ENCODE peak calls at places on chromosomes 11 and 22, in eight cellular contexts. One of them, this sample, is unnamed.
A peak's percentile ranks its signal among the peaks of the same experiment; 100 is the strongest.

GRCh38 chr11:76329983-76330382 is 50.9 kb downstream of the THAP12 start:
- DNase-seq in HS-5: no peak
- DNase-seq in mucosa of gallbladder: no peak
- DNase-seq in activated CD4-positive, alpha-beta T cell treated with anti-CD3 and anti-CD28 coated beads, Interleukin-2, amount 50 U/mL, for 4 hours: no peak
- DNase-seq in cardiac fibroblast: no peak
- DNase-seq in activated T-cell treated with anti-CD3 and anti-CD28 coated beads for 1 hour: no peak
- DNase-seq in activated B cell treated with CpG ODN at 0.5 μM for 24 hours: no peak
- DNase-seq in activated CD8-positive, alpha-beta T cell treated with anti-CD3 and anti-CD28 coated beads for 36 hours: no peak
- DNase-seq in this sample: no peak

GRCh38 chr11:69530278-69531070 is 49.0 kb downstream of the LINC01488 start:
- DNase-seq in mucosa of gallbladder: no peak
- DNase-seq in HS-5: no peak
- DNase-seq in cardiac fibroblast: no peak
- DNase-seq in activated T-cell treated with anti-CD3 and anti-CD28 coated beads for 1 hour: no peak
- DNase-seq in activated B cell treated with CpG ODN at 0.5 μM for 24 hours: no peak
- DNase-seq in activated CD8-positive, alpha-beta T cell treated with anti-CD3 and anti-CD28 coated beads for 36 hours: no peak
- DNase-seq in activated CD4-positive, alpha-beta T cell treated with anti-CD3 and anti-CD28 coated beads, Interleukin-2, amount 50 U/mL, for 4 hours: no peak
- DNase-seq in this sample: no peak

GRCh38 chr22:44455151-44455962 is 42.7 kb downstream of the RTL6 start:
- DNase-seq in HS-5: no peak
- DNase-seq in cardiac fibroblast: no peak
- DNase-seq in mucosa of gallbladder: no peak
- DNase-seq in activated CD4-positive, alpha-beta T cell treated with anti-CD3 and anti-CD28 coated beads, Interleukin-2, amount 50 U/mL, for 4 hours: peak; percentile 39
- DNase-seq in activated CD8-positive, alpha-beta T cell treated with anti-CD3 and anti-CD28 coated beads for 36 hours: peak; percentile 65
- DNase-seq in activated T-cell treated with anti-CD3 and anti-CD28 coated beads for 1 hour: peak; percentile 9
- DNase-seq in activated B cell treated with CpG ODN at 0.5 μM for 24 hours: no peak
- DNase-seq in this sample: no peak

GRCh38 chr11:96112192-96113099 is 188.5 kb upstream of the MTMR2 start:
- DNase-seq in activated CD4-positive, alpha-beta T cell treated with anti-CD3 and anti-CD28 coated beads, Interleukin-2, amount 50 U/mL, for 4 hours: no peak
- DNase-seq in mucosa of gallbladder: no peak
- DNase-seq in HS-5: no peak
- DNase-seq in activated B cell treated with CpG ODN at 0.5 μM for 24 hours: no peak
- DNase-seq in activated T-cell treated with anti-CD3 and anti-CD28 coated beads for 1 hour: no peak
- DNase-seq in cardiac fibroblast: peak; percentile 49
- DNase-seq in activated CD8-positive, alpha-beta T cell treated with anti-CD3 and anti-CD28 coated beads for 36 hours: peak; percentile 72
- DNase-seq in this sample: no peak

GRCh38 chr11:19374189-19374588 is 133.4 kb upstream of the E2F8 start:
- DNase-seq in activated T-cell treated with anti-CD3 and anti-CD28 coated beads for 1 hour: no peak
- DNase-seq in mucosa of gallbladder: no peak
- DNase-seq in activated CD4-positive, alpha-beta T cell treated with anti-CD3 and anti-CD28 coated beads, Interleukin-2, amount 50 U/mL, for 4 hours: no peak
- DNase-seq in activated CD8-positive, alpha-beta T cell treated with anti-CD3 and anti-CD28 coated beads for 36 hours: no peak
- DNase-seq in HS-5: peak; percentile 98
- DNase-seq in cardiac fibroblast: peak; percentile 86
- DNase-seq in activated B cell treated with CpG ODN at 0.5 μM for 24 hours: no peak
- DNase-seq in this sample: peak; percentile 96

GRCh38 chr22:38755155-38755910 is 465 bp downstream of the SUN2 start:
- DNase-seq in activated CD4-positive, alpha-beta T cell treated with anti-CD3 and anti-CD28 coated beads, Interleukin-2, amount 50 U/mL, for 4 hours: peak; percentile 14
- DNase-seq in activated CD8-positive, alpha-beta T cell treated with anti-CD3 and anti-CD28 coated beads for 36 hours: peak; percentile 76
- DNase-seq in cardiac fibroblast: peak; percentile 87
- DNase-seq in HS-5: no peak
- DNase-seq in mucosa of gallbladder: peak; percentile 80
- DNase-seq in activated B cell treated with CpG ODN at 0.5 μM for 24 hours: peak; percentile 67
- DNase-seq in activated T-cell treated with anti-CD3 and anti-CD28 coated beads for 1 hour: no peak
- DNase-seq in this sample: peak; percentile 97

GRCh38 chr11:110858556-110858921 is 146.3 kb upstream of the ARHGAP20 start:
- DNase-seq in mucosa of gallbladder: peak; percentile 11
- DNase-seq in activated B cell treated with CpG ODN at 0.5 μM for 24 hours: no peak
- DNase-seq in cardiac fibroblast: peak; percentile 57
- DNase-seq in activated CD4-positive, alpha-beta T cell treated with anti-CD3 and anti-CD28 coated beads, Interleukin-2, amount 50 U/mL, for 4 hours: no peak
- DNase-seq in HS-5: no peak
- DNase-seq in activated CD8-positive, alpha-beta T cell treated with anti-CD3 and anti-CD28 coated beads for 36 hours: no peak
- DNase-seq in activated T-cell treated with anti-CD3 and anti-CD28 coated beads for 1 hour: no peak
- DNase-seq in this sample: no peak

GRCh38 chr22:29096736-29097669 is 24.2 kb downstream of the KREMEN1 start:
- DNase-seq in mucosa of gallbladder: no peak
- DNase-seq in activated CD4-positive, alpha-beta T cell treated with anti-CD3 and anti-CD28 coated beads, Interleukin-2, amount 50 U/mL, for 4 hours: no peak
- DNase-seq in activated B cell treated with CpG ODN at 0.5 μM for 24 hours: no peak
- DNase-seq in cardiac fibroblast: no peak
- DNase-seq in activated CD8-positive, alpha-beta T cell treated with anti-CD3 and anti-CD28 coated beads for 36 hours: no peak
- DNase-seq in HS-5: no peak
- DNase-seq in activated T-cell treated with anti-CD3 and anti-CD28 coated beads for 1 hour: no peak
- DNase-seq in this sample: no peak

GRCh38 chr11:1197886-1198765 is 24.7 kb upstream of the MUC5B start:
- DNase-seq in HS-5: no peak
- DNase-seq in mucosa of gallbladder: no peak
- DNase-seq in activated T-cell treated with anti-CD3 and anti-CD28 coated beads for 1 hour: no peak
- DNase-seq in activated B cell treated with CpG ODN at 0.5 μM for 24 hours: no peak
- DNase-seq in activated CD4-positive, alpha-beta T cell treated with anti-CD3 and anti-CD28 coated beads, Interleukin-2, amount 50 U/mL, for 4 hours: no peak
- DNase-seq in activated CD8-positive, alpha-beta T cell treated with anti-CD3 and anti-CD28 coated beads for 36 hours: no peak
- DNase-seq in cardiac fibroblast: no peak
- DNase-seq in this sample: no peak

GRCh38 chr11:103978588-103979580 is 57.6 kb upstream of the DDI1 start:
- DNase-seq in activated T-cell treated with anti-CD3 and anti-CD28 coated beads for 1 hour: no peak
- DNase-seq in activated CD8-positive, alpha-beta T cell treated with anti-CD3 and anti-CD28 coated beads for 36 hours: no peak
- DNase-seq in activated CD4-positive, alpha-beta T cell treated with anti-CD3 and anti-CD28 coated beads, Interleukin-2, amount 50 U/mL, for 4 hours: no peak
- DNase-seq in activated B cell treated with CpG ODN at 0.5 μM for 24 hours: no peak
- DNase-seq in mucosa of gallbladder: no peak
- DNase-seq in cardiac fibroblast: no peak
- DNase-seq in HS-5: no peak
- DNase-seq in this sample: no peak

GRCh38 chr11:19499999-19500398 is 212.6 kb upstream of the NAV2 start:
- DNase-seq in cardiac fibroblast: peak; percentile 57
- DNase-seq in mucosa of gallbladder: no peak
- DNase-seq in activated T-cell treated with anti-CD3 and anti-CD28 coated beads for 1 hour: no peak
- DNase-seq in HS-5: peak; percentile 14
- DNase-seq in activated CD4-positive, alpha-beta T cell treated with anti-CD3 and anti-CD28 coated beads, Interleukin-2, amount 50 U/mL, for 4 hours: no peak
- DNase-seq in activated B cell treated with CpG ODN at 0.5 μM for 24 hours: no peak
- DNase-seq in activated CD8-positive, alpha-beta T cell treated with anti-CD3 and anti-CD28 coated beads for 36 hours: no peak
- DNase-seq in this sample: peak; percentile 80

GRCh38 chr22:19666663-19667593 is 47.4 kb upstream of the SEPTIN5 start:
- DNase-seq in activated T-cell treated with anti-CD3 and anti-CD28 coated beads for 1 hour: no peak
- DNase-seq in mucosa of gallbladder: no peak
- DNase-seq in HS-5: no peak
- DNase-seq in activated B cell treated with CpG ODN at 0.5 μM for 24 hours: no peak
- DNase-seq in cardiac fibroblast: peak; percentile 57
- DNase-seq in activated CD8-positive, alpha-beta T cell treated with anti-CD3 and anti-CD28 coated beads for 36 hours: no peak
- DNase-seq in activated CD4-positive, alpha-beta T cell treated with anti-CD3 and anti-CD28 coated beads, Interleukin-2, amount 50 U/mL, for 4 hours: no peak
- DNase-seq in this sample: peak; percentile 8

GRCh38 chr11:76665921-76666351 is 4.6 kb downstream of the LRRC32 start:
- DNase-seq in mucosa of gallbladder: no peak
- DNase-seq in activated B cell treated with CpG ODN at 0.5 μM for 24 hours: peak; percentile 14
- DNase-seq in activated CD4-positive, alpha-beta T cell treated with anti-CD3 and anti-CD28 coated beads, Interleukin-2, amount 50 U/mL, for 4 hours: no peak
- DNase-seq in cardiac fibroblast: no peak
- DNase-seq in activated T-cell treated with anti-CD3 and anti-CD28 coated beads for 1 hour: no peak
- DNase-seq in HS-5: no peak
- DNase-seq in activated CD8-positive, alpha-beta T cell treated with anti-CD3 and anti-CD28 coated beads for 36 hours: no peak
- DNase-seq in this sample: no peak

GRCh38 chr11:3959015-3959917 is 103.8 kb downstream of the STIM1 start:
- DNase-seq in cardiac fibroblast: peak; percentile 42
- DNase-seq in activated CD4-positive, alpha-beta T cell treated with anti-CD3 and anti-CD28 coated beads, Interleukin-2, amount 50 U/mL, for 4 hours: no peak
- DNase-seq in HS-5: peak; percentile 67
- DNase-seq in activated T-cell treated with anti-CD3 and anti-CD28 coated beads for 1 hour: no peak
- DNase-seq in activated B cell treated with CpG ODN at 0.5 μM for 24 hours: no peak
- DNase-seq in activated CD8-positive, alpha-beta T cell treated with anti-CD3 and anti-CD28 coated beads for 36 hours: no peak
- DNase-seq in mucosa of gallbladder: no peak
- DNase-seq in this sample: peak; percentile 90

GRCh38 chr22:27867114-27867957 is 51.7 kb downstream of the PITPNB start:
- DNase-seq in activated T-cell treated with anti-CD3 and anti-CD28 coated beads for 1 hour: no peak
- DNase-seq in activated CD4-positive, alpha-beta T cell treated with anti-CD3 and anti-CD28 coated beads, Interleukin-2, amount 50 U/mL, for 4 hours: no peak
- DNase-seq in HS-5: no peak
- DNase-seq in cardiac fibroblast: peak; percentile 67
- DNase-seq in activated B cell treated with CpG ODN at 0.5 μM for 24 hours: no peak
- DNase-seq in activated CD8-positive, alpha-beta T cell treated with anti-CD3 and anti-CD28 coated beads for 36 hours: peak; percentile 64
- DNase-seq in mucosa of gallbladder: no peak
- DNase-seq in this sample: no peak

GRCh38 chr22:20859615-20860014 is 808 bp downstream of the SNAP29 start:
- DNase-seq in activated CD8-positive, alpha-beta T cell treated with anti-CD3 and anti-CD28 coated beads for 36 hours: no peak
- DNase-seq in cardiac fibroblast: no peak
- DNase-seq in activated CD4-positive, alpha-beta T cell treated with anti-CD3 and anti-CD28 coated beads, Interleukin-2, amount 50 U/mL, for 4 hours: no peak
- DNase-seq in HS-5: no peak
- DNase-seq in activated B cell treated with CpG ODN at 0.5 μM for 24 hours: no peak
- DNase-seq in mucosa of gallbladder: no peak
- DNase-seq in activated T-cell treated with anti-CD3 and anti-CD28 coated beads for 1 hour: no peak
- DNase-seq in this sample: no peak

GRCh38 chr11:133947298-133947905 is 9.4 kb downstream of the IGSF9B start:
- DNase-seq in activated B cell treated with CpG ODN at 0.5 μM for 24 hours: no peak
- DNase-seq in HS-5: no peak
- DNase-seq in activated CD8-positive, alpha-beta T cell treated with anti-CD3 and anti-CD28 coated beads for 36 hours: peak; percentile 83
- DNase-seq in activated T-cell treated with anti-CD3 and anti-CD28 coated beads for 1 hour: peak; percentile 49
- DNase-seq in activated CD4-positive, alpha-beta T cell treated with anti-CD3 and anti-CD28 coated beads, Interleukin-2, amount 50 U/mL, for 4 hours: peak; percentile 50
- DNase-seq in cardiac fibroblast: peak; percentile 65
- DNase-seq in mucosa of gallbladder: peak; percentile 31
- DNase-seq in this sample: peak; percentile 86

GRCh38 chr11:78830277-78830676 is 255.6 kb upstream of the NARS2 start:
- DNase-seq in activated B cell treated with CpG ODN at 0.5 μM for 24 hours: no peak
- DNase-seq in activated CD4-positive, alpha-beta T cell treated with anti-CD3 and anti-CD28 coated beads, Interleukin-2, amount 50 U/mL, for 4 hours: no peak
- DNase-seq in activated CD8-positive, alpha-beta T cell treated with anti-CD3 and anti-CD28 coated beads for 36 hours: no peak
- DNase-seq in cardiac fibroblast: no peak
- DNase-seq in activated T-cell treated with anti-CD3 and anti-CD28 coated beads for 1 hour: no peak
- DNase-seq in HS-5: no peak
- DNase-seq in mucosa of gallbladder: no peak
- DNase-seq in this sample: no peak

This sample was measured in AG08395.